ENCODE peak calls at places on chromosomes 13 and 19, in four cellular contexts. P is CD4-positive, alpha-beta T cell; T is tibial nerve; Y is fibroblast of lung. L is an unnamed sample.
A peak's percentile ranks its signal among the peaks of the same experiment; 100 is the strongest.

GRCh38 chr13:30125422-30126073 is 181.8 kb downstream of the KATNAL1 start:
- DNase-seq in P (no peak), Y (peak; percentile 93), T (peak; percentile 59), L (peak; percentile 78)

GRCh38 chr19:43731346-43731745 is 15.5 kb downstream of the IRGC start:
- DNase-seq in P (no peak), Y (no peak), T (no peak), L (no peak)

GRCh38 chr13:109844396-109844795 is 58.0 kb upstream of the IRS2 start:
- DNase-seq in T (no peak), Y (peak; percentile 61), P (no peak), L (peak; percentile 21)

GRCh38 chr19:7246601-7247000 is 47.6 kb downstream of the INSR start:
- DNase-seq in P (no peak), T (no peak), Y (no peak), L (no peak)

GRCh38 chr13:34258646-34259386 is 440.9 kb downstream of the RFC3 start:
- DNase-seq in P (no peak), Y (no peak), T (no peak), L (no peak)

GRCh38 chr19:9931629-9932028 is 4.7 kb downstream of the OLFM2 start:
- DNase-seq in T (no peak), Y (no peak), P (no peak), L (no peak)

GRCh38 chr13:66111628-66112027 is 1118.5 kb downstream of the PCDH9 start:
- DNase-seq in Y (no peak), T (no peak), P (no peak), L (no peak)

GRCh38 chr19:11563530-11563929 is 4.5 kb upstream of the ELOF1 start:
- DNase-seq in T (no peak), P (no peak), Y (no peak), L (no peak)

GRCh38 chr19:29531458-29532025 is 5.7 kb downstream of the VSTM2B start:
- DNase-seq in P (no peak), T (no peak), Y (no peak), L (no peak)

GRCh38 chr19:58007285-58007684 is 4.7 kb upstream of the ZNF606 start:
- DNase-seq in P (no peak), Y (no peak), T (no peak), L (no peak)

GRCh38 chr19:27714857-27715256 is 1498.1 kb downstream of the UQCRFS1 start:
- DNase-seq in T (no peak), Y (no peak), P (no peak), L (no peak)

GRCh38 chr13:113404723-113405471 is 41.0 kb upstream of the GRTP1 start:
- DNase-seq in Y (no peak), T (no peak), P (no peak), L (no peak)

GRCh38 chr13:33233547-33233946 is 52.0 kb downstream of the STARD13 start:
- DNase-seq in P (no peak), Y (no peak), T (no peak), L (no peak)

GRCh38 chr19:52190679-52191293 is 934 bp downstream of the PPP2R1A start:
- DNase-seq in Y (peak; percentile 51), T (no peak), P (no peak), L (no peak)

GRCh38 chr19:55437410-55437809 is 5.7 kb downstream of the SHISA7 start:
- DNase-seq in T (no peak), P (no peak), Y (peak; percentile 63), L (no peak)

GRCh38 chr13:38687246-38688229 is 661 bp downstream of the FREM2 start:
- DNase-seq in T (no peak), P (no peak), Y (peak; percentile 2), L (no peak)

GRCh38 chr13:31476266-31476665 is 263.1 kb upstream of the RXFP2 start:
- DNase-seq in Y (peak; percentile 79), P (no peak), T (no peak), L (peak; percentile 48)

GRCh38 chr19:6109947-6110346 is 353 bp downstream of the RFX2 start:
- DNase-seq in T (no peak), P (no peak), Y (no peak), L (no peak)

GRCh38 chr19:41330476-41330875 is 20.5 kb downstream of the CCDC97 start:
- DNase-seq in T (no peak), P (no peak), Y (no peak), L (no peak)

GRCh38 chr13:44507639-44508038 is 68.5 kb downstream of the TSC22D1 start:
- DNase-seq in P (no peak), Y (no peak), T (no peak), L (no peak)

GRCh38 chr13:21594715-21595545 is 9.0 kb downstream of the MICU2 start:
- DNase-seq in Y (no peak), T (no peak), P (no peak), L (no peak)

GRCh38 chr13:46893221-46893620 is 3.6 kb downstream of the HTR2A start:
- DNase-seq in T (no peak), Y (no peak), P (no peak), L (no peak)

DNA sequence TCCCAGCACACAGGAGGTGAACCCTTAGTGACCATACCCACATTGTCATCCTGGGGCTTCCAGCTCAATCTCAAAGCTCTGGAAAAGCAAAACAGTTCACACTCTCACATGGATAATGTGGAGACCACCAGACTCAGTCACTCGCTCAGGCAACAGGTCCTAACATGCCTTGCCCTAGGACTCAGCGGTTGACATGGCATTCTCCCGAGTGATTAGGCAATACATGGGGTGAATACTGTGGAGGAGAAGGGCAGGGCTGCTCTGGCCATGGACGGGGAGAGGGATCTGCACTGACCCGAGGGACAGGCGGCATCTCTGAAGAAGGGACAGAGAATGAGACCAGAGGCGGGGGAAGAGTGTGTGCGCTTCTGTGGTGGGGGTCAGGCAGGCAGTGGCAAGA is 44.4 kb upstream of the EPHX3 start:
- DNase-seq in Y (no peak), P (no peak), T (no peak), L (no peak)
- H3K27ac ChIP-seq in Y (no peak overlapping the region), P (no peak overlapping the region), T (no peak overlapping the region), L (peak overlapping the region; percentile 13)

GRCh38 chr19:8589177-8589714 is 12.0 kb upstream of the MYO1F start:
- DNase-seq in P (no peak), Y (no peak), T (no peak), L (no peak)

GRCh38 chr19:8592231-8593009 is 15.2 kb upstream of the MYO1F start:
- DNase-seq in P (peak; percentile 96), T (peak; percentile 99), Y (peak; percentile 92), L (peak; percentile 90)

GRCh38 chr19:8596168-8596567 is 14.3 kb downstream of the ADAMTS10 start:
- DNase-seq in P (no peak), T (no peak), Y (no peak), L (no peak)

GRCh38 chr19:8595651-8596050 is 14.9 kb downstream of the ADAMTS10 start:
- DNase-seq in Y (no peak), P (no peak), T (no peak), L (no peak)

DNA sequence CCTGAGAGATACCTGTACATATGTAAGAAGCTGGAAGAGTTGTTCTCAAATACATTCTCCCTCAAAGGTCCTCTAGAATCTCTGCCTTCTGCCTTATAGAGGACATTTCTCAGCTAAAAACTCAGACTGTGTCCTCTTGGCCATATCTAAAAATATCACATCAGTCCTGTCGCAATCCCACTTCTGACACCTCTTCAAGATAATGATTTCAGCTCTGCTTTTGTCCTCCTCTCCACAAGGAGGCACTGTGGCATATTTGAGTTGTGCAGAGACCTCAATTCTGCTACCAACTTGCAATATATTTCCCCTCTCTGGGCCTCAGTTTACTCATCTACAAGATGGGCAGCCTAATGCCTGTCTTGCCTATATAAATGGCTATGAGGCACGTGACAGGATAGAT is 16.6 kb downstream of the ADAMTS10 start:
- DNase-seq in P (no peak), Y (no peak), T (no peak), L (no peak)
- H3K27me3 ChIP-seq in P (no peaks in the 10 kb centered on the region), Y (no peaks in the 10 kb centered on the region), T (no peaks in the 10 kb centered on the region), L (peaks cover 11% of the 10 kb centered on the region)

GRCh38 chr13:59924256-59924655 is 239.5 kb downstream of the DIAPH3 start:
- DNase-seq in Y (no peak), P (no peak), T (no peak), L (no peak)
- TF ChIP-seq CTCF in Y (no peak), P (no peak), T (no peak), L (no peak)

GRCh38 chr19:45900661-45901431 is 1.6 kb downstream of the MYPOP start:
- DNase-seq in T (no peak), P (no peak), Y (no peak), L (no peak)
- H3K27ac ChIP-seq in T (no peak overlapping the region), P (no peak overlapping the region), Y (no peak overlapping the region), L (no peak overlapping the region)

DNA sequence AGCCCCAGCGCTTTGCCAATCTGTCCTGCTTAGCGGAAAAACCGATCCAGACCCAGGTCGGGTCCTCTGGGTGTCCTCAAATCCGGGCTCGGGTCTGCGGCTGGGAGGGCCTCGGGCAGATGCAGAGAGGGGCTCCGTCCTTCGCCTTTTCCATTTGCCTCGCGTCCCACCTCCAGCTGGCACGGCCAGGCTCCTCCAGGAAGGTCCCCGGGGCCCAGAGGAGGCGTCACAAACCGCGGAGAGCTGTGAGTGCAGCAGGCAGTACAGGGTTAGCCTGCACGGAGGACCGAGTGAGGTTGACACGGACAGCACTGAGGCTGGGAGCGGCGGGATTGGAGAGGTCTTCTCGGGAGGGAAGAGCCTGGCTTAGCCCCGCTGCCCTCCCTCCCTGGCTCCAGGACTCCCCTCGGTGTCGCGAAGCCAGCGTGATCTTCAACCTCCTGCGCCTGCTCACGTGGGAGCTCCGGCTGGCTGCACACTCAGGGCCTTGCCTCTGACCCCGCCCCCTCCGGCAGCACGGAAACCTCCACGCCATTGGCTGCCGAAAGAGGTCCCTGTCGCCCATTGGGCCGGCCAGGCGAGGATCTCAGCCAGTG is 2.8 kb upstream of the IFNL2 start:
- DNase-seq in T (no peak), P (no peak), Y (no peak), L (no peak)
- H3K27me3 ChIP-seq in T (peaks cover 59% of the 10 kb centered on the region), P (peaks cover 35% of the 10 kb centered on the region), Y (peaks cover 37% of the 10 kb centered on the region), L (peaks cover 51% of the 10 kb centered on the region)

DNA sequence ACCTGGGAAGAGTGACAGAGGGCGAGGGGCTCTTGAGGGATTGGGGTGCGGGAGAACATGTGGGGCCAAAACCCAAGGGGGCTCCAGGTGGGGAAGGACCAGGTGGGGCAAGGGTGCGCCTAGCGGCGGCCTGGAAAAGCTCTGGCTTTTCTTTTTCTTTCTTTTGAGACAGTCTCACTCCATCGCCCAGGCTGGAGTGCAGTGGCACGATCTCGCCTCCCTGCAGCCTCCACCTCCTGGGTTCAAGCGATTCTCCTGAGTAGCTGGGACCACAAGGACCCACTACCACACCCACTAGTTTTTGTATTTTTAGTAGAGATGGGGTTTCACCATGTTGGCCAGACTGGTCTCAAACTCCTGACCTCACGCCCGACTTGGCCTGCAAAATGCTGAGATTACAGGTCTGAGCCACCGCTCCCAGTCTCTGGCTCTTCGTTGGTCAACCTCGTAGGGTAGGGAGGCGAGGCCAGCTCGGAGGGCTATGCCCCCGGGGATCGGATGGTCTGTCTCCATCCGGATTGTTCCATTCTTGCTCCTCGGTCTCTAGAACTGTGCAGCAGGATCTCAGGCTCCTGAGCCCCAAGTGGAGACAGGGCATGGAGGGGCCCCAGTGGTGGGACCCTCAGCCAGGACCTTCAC is 3.7 kb downstream of the GADD45B start:
- DNase-seq in T (no peak), Y (no peak), P (peak; percentile 14), L (no peak)
- TF ChIP-seq CTCF in T (no peak), Y (no peak), P (no peak), L (no peak)